ENCODE peak calls at places on chromosomes 12 and 14, in nine cellular contexts. One of them, this sample, is unnamed.

GRCh38 chr14:92607702-92608429 is 94.3 kb downstream of the RIN3 start:
- DNase-seq in glutamatergic neuron: no peak
- DNase-seq in pancreas: no peak
- DNase-seq in aorta: no peak
- DNase-seq in LoVo: peak
- DNase-seq in nephron progenitor cell: no peak
- DNase-seq in hippocampal formation: no peak
- DNase-seq in fibroblast of the conjunctiva: peak
- DNase-seq in activated T-cell treated with anti-CD3 and anti-CD28 coated beads, Interleukin-2, amount 50 U/mL, for 72 hours: no peak
- DNase-seq in this sample: no peak

GRCh38 chr12:47156167-47156736 is 76.5 kb upstream of the AMIGO2 start:
- DNase-seq in glutamatergic neuron: no peak
- DNase-seq in pancreas: peak
- DNase-seq in aorta: peak
- DNase-seq in LoVo: no peak
- DNase-seq in nephron progenitor cell: no peak
- DNase-seq in hippocampal formation: peak
- DNase-seq in fibroblast of the conjunctiva: peak
- DNase-seq in activated T-cell treated with anti-CD3 and anti-CD28 coated beads, Interleukin-2, amount 50 U/mL, for 72 hours: no peak
- DNase-seq in this sample: peak

GRCh38 chr12:3362751-3363150 is 128.3 kb upstream of the PRMT8 start:
- DNase-seq in glutamatergic neuron: no peak
- DNase-seq in pancreas: no peak
- DNase-seq in aorta: no peak
- DNase-seq in LoVo: no peak
- DNase-seq in nephron progenitor cell: no peak
- DNase-seq in hippocampal formation: no peak
- DNase-seq in fibroblast of the conjunctiva: no peak
- DNase-seq in activated T-cell treated with anti-CD3 and anti-CD28 coated beads, Interleukin-2, amount 50 U/mL, for 72 hours: no peak
- DNase-seq in this sample: no peak

GRCh38 chr12:45468751-45469615 is 253.1 kb downstream of the ANO6 start:
- DNase-seq in glutamatergic neuron: no peak
- DNase-seq in pancreas: no peak
- DNase-seq in aorta: no peak
- DNase-seq in LoVo: no peak
- DNase-seq in nephron progenitor cell: no peak
- DNase-seq in hippocampal formation: no peak
- DNase-seq in fibroblast of the conjunctiva: no peak
- DNase-seq in activated T-cell treated with anti-CD3 and anti-CD28 coated beads, Interleukin-2, amount 50 U/mL, for 72 hours: no peak
- DNase-seq in this sample: no peak

GRCh38 chr12:106133136-106134087 is 5.3 kb downstream of the NUAK1 start:
- DNase-seq in glutamatergic neuron: no peak
- DNase-seq in pancreas: no peak
- DNase-seq in aorta: no peak
- DNase-seq in LoVo: peak
- DNase-seq in nephron progenitor cell: no peak
- DNase-seq in hippocampal formation: no peak
- DNase-seq in fibroblast of the conjunctiva: no peak
- DNase-seq in activated T-cell treated with anti-CD3 and anti-CD28 coated beads, Interleukin-2, amount 50 U/mL, for 72 hours: no peak
- DNase-seq in this sample: no peak

GRCh38 chr12:104793280-104793679 is 164.8 kb downstream of the SLC41A2 start:
- DNase-seq in glutamatergic neuron: no peak
- DNase-seq in pancreas: no peak
- DNase-seq in aorta: peak
- DNase-seq in LoVo: no peak
- DNase-seq in nephron progenitor cell: no peak
- DNase-seq in hippocampal formation: no peak
- DNase-seq in fibroblast of the conjunctiva: peak
- DNase-seq in activated T-cell treated with anti-CD3 and anti-CD28 coated beads, Interleukin-2, amount 50 U/mL, for 72 hours: no peak
- DNase-seq in this sample: no peak

GRCh38 chr14:74667758-74668157 is 45.1 kb downstream of the AREL1 start:
- DNase-seq in glutamatergic neuron: no peak
- DNase-seq in pancreas: no peak
- DNase-seq in aorta: no peak
- DNase-seq in LoVo: no peak
- DNase-seq in nephron progenitor cell: no peak
- DNase-seq in hippocampal formation: no peak
- DNase-seq in fibroblast of the conjunctiva: no peak
- DNase-seq in activated T-cell treated with anti-CD3 and anti-CD28 coated beads, Interleukin-2, amount 50 U/mL, for 72 hours: no peak
- DNase-seq in this sample: no peak

GRCh38 chr12:1590083-1590979 is 4.0 kb downstream of the FBXL14 start:
- DNase-seq in glutamatergic neuron: peak
- DNase-seq in pancreas: no peak
- DNase-seq in aorta: peak
- DNase-seq in LoVo: no peak
- DNase-seq in nephron progenitor cell: peak
- DNase-seq in hippocampal formation: peak
- DNase-seq in fibroblast of the conjunctiva: no peak
- DNase-seq in activated T-cell treated with anti-CD3 and anti-CD28 coated beads, Interleukin-2, amount 50 U/mL, for 72 hours: no peak
- DNase-seq in this sample: no peak

GRCh38 chr14:32038876-32039275 is 38.2 kb upstream of the ARHGAP5 start:
- DNase-seq in glutamatergic neuron: no peak
- DNase-seq in pancreas: no peak
- DNase-seq in aorta: no peak
- DNase-seq in LoVo: no peak
- DNase-seq in nephron progenitor cell: no peak
- DNase-seq in hippocampal formation: no peak
- DNase-seq in fibroblast of the conjunctiva: no peak
- DNase-seq in activated T-cell treated with anti-CD3 and anti-CD28 coated beads, Interleukin-2, amount 50 U/mL, for 72 hours: no peak
- DNase-seq in this sample: no peak

GRCh38 chr12:94247256-94247655 is 98.9 kb downstream of the PLXNC1 start:
- DNase-seq in glutamatergic neuron: no peak
- DNase-seq in pancreas: no peak
- DNase-seq in aorta: no peak
- DNase-seq in LoVo: no peak
- DNase-seq in nephron progenitor cell: no peak
- DNase-seq in hippocampal formation: no peak
- DNase-seq in fibroblast of the conjunctiva: no peak
- DNase-seq in activated T-cell treated with anti-CD3 and anti-CD28 coated beads, Interleukin-2, amount 50 U/mL, for 72 hours: no peak
- DNase-seq in this sample: no peak

GRCh38 chr14:99542566-99542965 is 61.4 kb downstream of the CCNK start:
- DNase-seq in glutamatergic neuron: no peak
- DNase-seq in pancreas: no peak
- DNase-seq in aorta: no peak
- DNase-seq in LoVo: no peak
- DNase-seq in nephron progenitor cell: no peak
- DNase-seq in hippocampal formation: no peak
- DNase-seq in fibroblast of the conjunctiva: no peak
- DNase-seq in activated T-cell treated with anti-CD3 and anti-CD28 coated beads, Interleukin-2, amount 50 U/mL, for 72 hours: no peak
- DNase-seq in this sample: no peak

GRCh38 chr12:26239508-26240328 is 44.3 kb downstream of the SSPN start:
- DNase-seq in glutamatergic neuron: no peak
- DNase-seq in pancreas: peak
- DNase-seq in aorta: peak
- DNase-seq in LoVo: peak
- DNase-seq in nephron progenitor cell: no peak
- DNase-seq in hippocampal formation: peak
- DNase-seq in fibroblast of the conjunctiva: peak
- DNase-seq in activated T-cell treated with anti-CD3 and anti-CD28 coated beads, Interleukin-2, amount 50 U/mL, for 72 hours: no peak
- DNase-seq in this sample: peak

GRCh38 chr12:132154941-132155770 is 10.9 kb downstream of the NOC4L start:
- DNase-seq in glutamatergic neuron: peak
- DNase-seq in pancreas: peak
- DNase-seq in aorta: peak
- DNase-seq in LoVo: no peak
- DNase-seq in nephron progenitor cell: peak
- DNase-seq in hippocampal formation: no peak
- DNase-seq in fibroblast of the conjunctiva: no peak
- DNase-seq in activated T-cell treated with anti-CD3 and anti-CD28 coated beads, Interleukin-2, amount 50 U/mL, for 72 hours: no peak
- DNase-seq in this sample: no peak

GRCh38 chr14:60061371-60061770 is 30.4 kb upstream of the PCNX4 start:
- DNase-seq in glutamatergic neuron: no peak
- DNase-seq in pancreas: no peak
- DNase-seq in aorta: no peak
- DNase-seq in LoVo: peak
- DNase-seq in nephron progenitor cell: no peak
- DNase-seq in hippocampal formation: no peak
- DNase-seq in fibroblast of the conjunctiva: no peak
- DNase-seq in activated T-cell treated with anti-CD3 and anti-CD28 coated beads, Interleukin-2, amount 50 U/mL, for 72 hours: no peak
- DNase-seq in this sample: no peak

GRCh38 chr14:69671365-69672050 is 60.1 kb downstream of the SUSD6 start:
- DNase-seq in glutamatergic neuron: no peak
- DNase-seq in pancreas: no peak
- DNase-seq in aorta: no peak
- DNase-seq in LoVo: no peak
- DNase-seq in nephron progenitor cell: no peak
- DNase-seq in hippocampal formation: no peak
- DNase-seq in fibroblast of the conjunctiva: no peak
- DNase-seq in activated T-cell treated with anti-CD3 and anti-CD28 coated beads, Interleukin-2, amount 50 U/mL, for 72 hours: no peak
- DNase-seq in this sample: no peak

GRCh38 chr12:128337456-128338160 is 70.6 kb downstream of the TMEM132C start:
- DNase-seq in glutamatergic neuron: no peak
- DNase-seq in pancreas: no peak
- DNase-seq in aorta: no peak
- DNase-seq in LoVo: no peak
- DNase-seq in nephron progenitor cell: no peak
- DNase-seq in hippocampal formation: no peak
- DNase-seq in fibroblast of the conjunctiva: no peak
- DNase-seq in activated T-cell treated with anti-CD3 and anti-CD28 coated beads, Interleukin-2, amount 50 U/mL, for 72 hours: no peak
- DNase-seq in this sample: no peak

GRCh38 chr12:113241191-113242017 is 20.1 kb downstream of the TPCN1 start:
- DNase-seq in glutamatergic neuron: peak
- DNase-seq in pancreas: peak
- DNase-seq in aorta: no peak
- DNase-seq in LoVo: no peak
- DNase-seq in nephron progenitor cell: no peak
- DNase-seq in hippocampal formation: peak
- DNase-seq in fibroblast of the conjunctiva: peak
- DNase-seq in activated T-cell treated with anti-CD3 and anti-CD28 coated beads, Interleukin-2, amount 50 U/mL, for 72 hours: no peak
- DNase-seq in this sample: no peak

GRCh38 chr14:67722293-67722692 is 20.6 kb downstream of the RDH12 start:
- DNase-seq in glutamatergic neuron: no peak
- DNase-seq in pancreas: peak
- DNase-seq in aorta: peak
- DNase-seq in LoVo: no peak
- DNase-seq in nephron progenitor cell: peak
- DNase-seq in hippocampal formation: peak
- DNase-seq in fibroblast of the conjunctiva: peak
- DNase-seq in activated T-cell treated with anti-CD3 and anti-CD28 coated beads, Interleukin-2, amount 50 U/mL, for 72 hours: no peak
- DNase-seq in this sample: no peak

GRCh38 chr12:109589240-109589590 is 15.6 kb downstream of the MVK start:
- DNase-seq in glutamatergic neuron: no peak
- DNase-seq in pancreas: no peak
- DNase-seq in aorta: no peak
- DNase-seq in LoVo: no peak
- DNase-seq in nephron progenitor cell: no peak
- DNase-seq in hippocampal formation: no peak
- DNase-seq in fibroblast of the conjunctiva: no peak
- DNase-seq in activated T-cell treated with anti-CD3 and anti-CD28 coated beads, Interleukin-2, amount 50 U/mL, for 72 hours: no peak
- DNase-seq in this sample: no peak

GRCh38 chr12:112861284-112861683 is 45.5 kb upstream of the OAS1 start:
- DNase-seq in glutamatergic neuron: no peak
- DNase-seq in pancreas: no peak
- DNase-seq in aorta: no peak
- DNase-seq in LoVo: no peak
- DNase-seq in nephron progenitor cell: no peak
- DNase-seq in hippocampal formation: no peak
- DNase-seq in fibroblast of the conjunctiva: no peak
- DNase-seq in activated T-cell treated with anti-CD3 and anti-CD28 coated beads, Interleukin-2, amount 50 U/mL, for 72 hours: no peak
- DNase-seq in this sample: no peak

GRCh38 chr12:109947511-109947910 is 47.4 kb downstream of the TCHP start:
- DNase-seq in glutamatergic neuron: no peak
- DNase-seq in pancreas: no peak
- DNase-seq in aorta: no peak
- DNase-seq in LoVo: no peak
- DNase-seq in nephron progenitor cell: no peak
- DNase-seq in hippocampal formation: no peak
- DNase-seq in fibroblast of the conjunctiva: no peak
- DNase-seq in activated T-cell treated with anti-CD3 and anti-CD28 coated beads, Interleukin-2, amount 50 U/mL, for 72 hours: no peak
- DNase-seq in this sample: no peak

GRCh38 chr12:98893126-98893525 is 248.0 kb downstream of the APAF1 start:
- DNase-seq in glutamatergic neuron: no peak
- DNase-seq in pancreas: no peak
- DNase-seq in aorta: no peak
- DNase-seq in LoVo: no peak
- DNase-seq in nephron progenitor cell: no peak
- DNase-seq in hippocampal formation: peak
- DNase-seq in fibroblast of the conjunctiva: no peak
- DNase-seq in activated T-cell treated with anti-CD3 and anti-CD28 coated beads, Interleukin-2, amount 50 U/mL, for 72 hours: no peak
- DNase-seq in this sample: no peak

GRCh38 chr12:4164591-4165558 is 108.7 kb upstream of the CCND2 start:
- DNase-seq in glutamatergic neuron: peak
- DNase-seq in pancreas: no peak
- DNase-seq in aorta: peak
- DNase-seq in LoVo: no peak
- DNase-seq in nephron progenitor cell: peak
- DNase-seq in hippocampal formation: no peak
- DNase-seq in fibroblast of the conjunctiva: peak
- DNase-seq in activated T-cell treated with anti-CD3 and anti-CD28 coated beads, Interleukin-2, amount 50 U/mL, for 72 hours: peak
- DNase-seq in this sample: no peak

GRCh38 chr14:23356662-23357061 is 4.0 kb upstream of the SLC22A17 start:
- DNase-seq in glutamatergic neuron: no peak
- DNase-seq in pancreas: no peak
- DNase-seq in aorta: no peak
- DNase-seq in LoVo: no peak
- DNase-seq in nephron progenitor cell: no peak
- DNase-seq in hippocampal formation: no peak
- DNase-seq in fibroblast of the conjunctiva: no peak
- DNase-seq in activated T-cell treated with anti-CD3 and anti-CD28 coated beads, Interleukin-2, amount 50 U/mL, for 72 hours: no peak
- DNase-seq in this sample: peak

GRCh38 chr12:75641031-75641780 is 129.8 kb upstream of the KRR1 start:
- DNase-seq in glutamatergic neuron: no peak
- DNase-seq in pancreas: no peak
- DNase-seq in aorta: no peak
- DNase-seq in LoVo: peak
- DNase-seq in nephron progenitor cell: no peak
- DNase-seq in hippocampal formation: no peak
- DNase-seq in fibroblast of the conjunctiva: peak
- DNase-seq in activated T-cell treated with anti-CD3 and anti-CD28 coated beads, Interleukin-2, amount 50 U/mL, for 72 hours: peak
- DNase-seq in this sample: no peak

GRCh38 chr12:43805149-43805856 is 814 bp downstream of the TWF1 start:
- DNase-seq in glutamatergic neuron: no peak
- DNase-seq in pancreas: no peak
- DNase-seq in aorta: no peak
- DNase-seq in LoVo: no peak
- DNase-seq in nephron progenitor cell: no peak
- DNase-seq in hippocampal formation: no peak
- DNase-seq in fibroblast of the conjunctiva: no peak
- DNase-seq in activated T-cell treated with anti-CD3 and anti-CD28 coated beads, Interleukin-2, amount 50 U/mL, for 72 hours: no peak
- DNase-seq in this sample: no peak

GRCh38 chr12:109802828-109803227 is 30.4 kb downstream of the TRPV4 start:
- DNase-seq in glutamatergic neuron: no peak
- DNase-seq in pancreas: no peak
- DNase-seq in aorta: no peak
- DNase-seq in LoVo: no peak
- DNase-seq in nephron progenitor cell: no peak
- DNase-seq in hippocampal formation: no peak
- DNase-seq in fibroblast of the conjunctiva: no peak
- DNase-seq in activated T-cell treated with anti-CD3 and anti-CD28 coated beads, Interleukin-2, amount 50 U/mL, for 72 hours: no peak
- DNase-seq in this sample: no peak

GRCh38 chr12:108622425-108622824 is 11.3 kb downstream of the SELPLG start:
- DNase-seq in glutamatergic neuron: no peak
- DNase-seq in pancreas: no peak
- DNase-seq in aorta: no peak
- DNase-seq in LoVo: no peak
- DNase-seq in nephron progenitor cell: no peak
- DNase-seq in hippocampal formation: no peak
- DNase-seq in fibroblast of the conjunctiva: no peak
- DNase-seq in activated T-cell treated with anti-CD3 and anti-CD28 coated beads, Interleukin-2, amount 50 U/mL, for 72 hours: no peak
- DNase-seq in this sample: no peak

GRCh38 chr12:27517961-27518668 is 5.9 kb upstream of the PPFIBP1 start:
- DNase-seq in glutamatergic neuron: no peak
- DNase-seq in pancreas: no peak
- DNase-seq in aorta: no peak
- DNase-seq in LoVo: no peak
- DNase-seq in nephron progenitor cell: no peak
- DNase-seq in hippocampal formation: no peak
- DNase-seq in fibroblast of the conjunctiva: no peak
- DNase-seq in activated T-cell treated with anti-CD3 and anti-CD28 coated beads, Interleukin-2, amount 50 U/mL, for 72 hours: no peak
- DNase-seq in this sample: no peak

GRCh38 chr12:12376636-12377448 is 20.0 kb downstream of the BORCS5 start:
- DNase-seq in glutamatergic neuron: no peak
- DNase-seq in pancreas: no peak
- DNase-seq in aorta: no peak
- DNase-seq in LoVo: peak
- DNase-seq in nephron progenitor cell: peak
- DNase-seq in hippocampal formation: peak
- DNase-seq in fibroblast of the conjunctiva: peak
- DNase-seq in activated T-cell treated with anti-CD3 and anti-CD28 coated beads, Interleukin-2, amount 50 U/mL, for 72 hours: peak
- DNase-seq in this sample: no peak

GRCh38 chr14:66365388-66365787 is 120.8 kb upstream of the CCDC196 start:
- DNase-seq in glutamatergic neuron: no peak
- DNase-seq in pancreas: no peak
- DNase-seq in aorta: no peak
- DNase-seq in LoVo: no peak
- DNase-seq in nephron progenitor cell: no peak
- DNase-seq in hippocampal formation: no peak
- DNase-seq in fibroblast of the conjunctiva: no peak
- DNase-seq in activated T-cell treated with anti-CD3 and anti-CD28 coated beads, Interleukin-2, amount 50 U/mL, for 72 hours: no peak
- DNase-seq in this sample: no peak